ENCODE peak calls at places on chromosomes 13 and 19, in six cellular contexts. T, K, L, M, Z and A are unnamed samples.

GRCh38 chr19:35902870-35903475 is 644 bp downstream of the HCST start:
- DNase-seq in T (no peak), K (no peak), L (no peak), M (no peak), Z (no peak), A (no peak)

GRCh38 chr13:84433024-84433423 is 550.8 kb upstream of the SLITRK1 start:
- DNase-seq in T (no peak), K (no peak), L (no peak), M (no peak), Z (no peak), A (peak)

GRCh38 chr13:51794959-51795358 is 9.0 kb downstream of the DHRS12 start:
- DNase-seq in T (no peak), K (no peak), L (no peak), M (no peak), Z (no peak), A (no peak)

GRCh38 chr13:33153421-33154381 is 131.9 kb downstream of the STARD13 start:
- DNase-seq in T (no peak), K (no peak), L (peak), M (peak), Z (no peak), A (no peak)

GRCh38 chr13:42836930-42837329 is 55.5 kb downstream of the FAM216B start:
- DNase-seq in T (no peak), K (no peak), L (no peak), M (peak), Z (no peak), A (no peak)

GRCh38 chr13:28978574-28978973 is 158.4 kb downstream of the MTUS2 start:
- DNase-seq in T (no peak), K (no peak), L (no peak), M (no peak), Z (no peak), A (no peak)

GRCh38 chr19:41701401-41702075 is 6.9 kb upstream of the CEACAM5 start:
- DNase-seq in T (no peak), K (peak), L (no peak), M (peak), Z (no peak), A (peak)

GRCh38 chr19:35449347-35450043 is 1.4 kb downstream of the FFAR2 start:
- DNase-seq in T (no peak), K (peak), L (no peak), M (no peak), Z (no peak), A (no peak)

GRCh38 chr19:8571006-8571411 is 6.2 kb downstream of the MYO1F start:
- DNase-seq in T (no peak), K (peak), L (no peak), M (peak), Z (no peak), A (peak)

GRCh38 chr19:29831041-29831548 is 19.3 kb downstream of the CCNE1 start:
- DNase-seq in T (no peak), K (no peak), L (no peak), M (no peak), Z (no peak), A (peak)

GRCh38 chr13:23871616-23872220 is 17.5 kb downstream of the MIPEP start:
- DNase-seq in T (no peak), K (no peak), L (no peak), M (no peak), Z (no peak), A (peak)

GRCh38 chr13:107866666-107867623 is 348.4 kb downstream of the LIG4 start:
- DNase-seq in T (no peak), K (no peak), L (no peak), M (no peak), Z (no peak), A (peak)

GRCh38 chr19:23309926-23310325 is 59.7 kb upstream of the ZNF724 start:
- DNase-seq in T (no peak), K (no peak), L (no peak), M (no peak), Z (no peak), A (no peak)

GRCh38 chr13:23817833-23818232 is 71.4 kb downstream of the MIPEP start:
- DNase-seq in T (no peak), K (no peak), L (no peak), M (no peak), Z (no peak), A (no peak)

GRCh38 chr13:24097667-24098066 is 62.9 kb upstream of the SPATA13 start:
- DNase-seq in T (no peak), K (no peak), L (no peak), M (no peak), Z (no peak), A (no peak)

GRCh38 chr13:41306271-41307150 is 4.6 kb upstream of the NAA16 start:
- DNase-seq in T (no peak), K (no peak), L (no peak), M (no peak), Z (no peak), A (no peak)

GRCh38 chr13:93786846-93787245 is 560.2 kb downstream of the GPC6 start:
- DNase-seq in T (no peak), K (no peak), L (no peak), M (no peak), Z (no peak), A (no peak)

GRCh38 chr13:24196593-24197197 is 36.2 kb downstream of the SPATA13 start:
- DNase-seq in T (no peak), K (no peak), L (no peak), M (no peak), Z (no peak), A (no peak)

GRCh38 chr13:78978381-78978998 is 319.5 kb upstream of the OBI1 start:
- DNase-seq in T (peak), K (peak), L (peak), M (peak), Z (no peak), A (peak)

GRCh38 chr13:63107163-63107935 is 1691.7 kb upstream of the PCDH20 start:
- DNase-seq in T (no peak), K (no peak), L (no peak), M (no peak), Z (no peak), A (no peak)

GRCh38 chr13:61192826-61193225 is 222.8 kb downstream of the PCDH20 start:
- DNase-seq in T (no peak), K (no peak), L (no peak), M (peak), Z (no peak), A (no peak)

GRCh38 chr13:93614776-93615175 is 388.2 kb downstream of the GPC6 start:
- DNase-seq in T (no peak), K (no peak), L (no peak), M (no peak), Z (no peak), A (no peak)

GRCh38 chr13:76168661-76169060 is 532.5 kb downstream of the LMO7 start:
- DNase-seq in T (no peak), K (no peak), L (no peak), M (no peak), Z (no peak), A (no peak)

GRCh38 chr19:13982773-13983172 is 23.3 kb downstream of the RFX1 start:
- DNase-seq in T (no peak), K (no peak), L (no peak), M (no peak), Z (no peak), A (no peak)

GRCh38 chr13:106033634-106034033 is 501.8 kb downstream of the EFNB2 start:
- DNase-seq in T (no peak), K (no peak), L (no peak), M (no peak), Z (no peak), A (no peak)

GRCh38 chr13:36031490-36031889 is 99.7 kb downstream of the DCLK1 start:
- DNase-seq in T (no peak), K (no peak), L (no peak), M (no peak), Z (no peak), A (no peak)

GRCh38 chr13:96218475-96218874 is 128.6 kb downstream of the HS6ST3 start:
- DNase-seq in T (no peak), K (no peak), L (no peak), M (no peak), Z (no peak), A (no peak)

GRCh38 chr19:58261968-58262921 is 16.5 kb upstream of the ZNF8 start:
- DNase-seq in T (no peak), K (no peak), L (no peak), M (no peak), Z (no peak), A (no peak)

GRCh38 chr19:40802300-40803169 is 3.5 kb downstream of the EGLN2 start:
- DNase-seq in T (no peak), K (peak), L (peak), M (peak), Z (no peak), A (no peak)

GRCh38 chr19:41424335-41425173 is 2.6 kb downstream of the B3GNT8 start:
- DNase-seq in T (no peak), K (no peak), L (no peak), M (no peak), Z (no peak), A (no peak)

GRCh38 chr19:33047422-33047821 is 17.3 kb downstream of the RHPN2 start:
- DNase-seq in T (no peak), K (peak), L (no peak), M (peak), Z (no peak), A (no peak)

GRCh38 chr13:112952759-112953541 is 16.1 kb upstream of the MCF2L start:
- DNase-seq in T (no peak), K (peak), L (no peak), M (no peak), Z (no peak), A (no peak)

GRCh38 chr13:73835138-73835721 is 299.0 kb downstream of the KLF12 start:
- DNase-seq in T (no peak), K (no peak), L (no peak), M (no peak), Z (no peak), A (peak)

GRCh38 chr19:46052896-46053295 is 12.1 kb upstream of the IGFL4 start:
- DNase-seq in T (no peak), K (no peak), L (no peak), M (no peak), Z (no peak), A (no peak)
- TF ChIP-seq POLR2A in T (no peak), K (no peak), L (no peak), M (no peak), Z (no peak), A (no peak)

DNA sequence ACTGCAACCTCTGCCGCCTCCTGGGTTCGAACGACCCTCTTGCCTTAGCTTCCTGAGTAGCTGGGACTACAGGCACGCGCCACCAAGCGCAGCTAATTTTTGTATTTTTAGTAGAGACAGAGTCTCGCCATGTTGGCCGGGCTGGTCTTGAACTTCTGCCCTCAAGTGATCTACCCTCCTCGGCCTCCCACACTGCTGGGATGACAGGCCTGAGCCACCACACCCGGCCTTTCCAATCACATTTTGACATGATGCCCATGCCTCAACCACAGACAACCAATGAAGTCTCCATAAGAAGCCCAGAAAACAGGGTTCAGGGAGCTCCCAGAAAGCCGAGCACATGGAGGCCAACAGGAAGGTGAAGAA is 11.7 kb downstream of the RAB20 start:
- DNase-seq in T (no peak), K (no peak), L (no peak), M (no peak), Z (no peak), A (no peak)
- TF ChIP-seq POLR2A in T (no peak), K (no peak), L (no peak), M (no peak), Z (no peak), A (no peak)

GRCh38 chr19:5454743-5455142 is 474 bp upstream of the ZNRF4 start:
- DNase-seq in T (no peak), K (no peak), L (no peak), M (no peak), Z (no peak), A (no peak)

GRCh38 chr19:5452594-5453565 is 2.3 kb upstream of the ZNRF4 start:
- DNase-seq in T (no peak), K (no peak), L (no peak), M (no peak), Z (no peak), A (peak)

GRCh38 chr19:5450482-5450881 is 4.7 kb upstream of the ZNRF4 start:
- DNase-seq in T (no peak), K (no peak), L (no peak), M (no peak), Z (no peak), A (no peak)

GRCh38 chr19:5448374-5448773 is 6.8 kb upstream of the ZNRF4 start:
- DNase-seq in T (no peak), K (peak), L (no peak), M (no peak), Z (no peak), A (no peak)

DNA sequence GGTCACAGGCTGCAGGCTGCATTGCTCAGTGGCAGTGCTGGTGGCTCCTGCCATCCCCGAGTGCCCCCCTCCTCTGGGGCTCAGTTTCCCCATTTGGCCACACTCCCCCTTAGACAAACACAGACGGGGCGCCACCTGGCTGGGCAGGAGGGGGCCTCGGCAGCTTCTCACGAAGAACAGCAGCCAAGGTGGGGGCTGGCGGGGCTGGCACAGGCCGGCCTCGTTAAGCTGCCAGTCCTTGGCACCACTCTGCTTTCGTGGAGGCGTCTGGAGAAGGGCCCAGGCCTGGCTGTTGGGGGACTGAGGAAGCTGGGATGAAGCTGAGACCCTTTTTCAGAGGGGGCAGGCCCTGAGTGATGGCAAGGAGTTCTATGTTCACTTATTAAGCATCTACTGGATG is 3.7 kb upstream of the ZNRF4 start:
- DNase-seq in T (no peak), K (no peak), L (no peak), M (no peak), Z (no peak), A (no peak)
- TF ChIP-seq POLR2A in T (no peak), K (no peak), L (no peak), M (no peak), Z (no peak), A (no peak)

DNA sequence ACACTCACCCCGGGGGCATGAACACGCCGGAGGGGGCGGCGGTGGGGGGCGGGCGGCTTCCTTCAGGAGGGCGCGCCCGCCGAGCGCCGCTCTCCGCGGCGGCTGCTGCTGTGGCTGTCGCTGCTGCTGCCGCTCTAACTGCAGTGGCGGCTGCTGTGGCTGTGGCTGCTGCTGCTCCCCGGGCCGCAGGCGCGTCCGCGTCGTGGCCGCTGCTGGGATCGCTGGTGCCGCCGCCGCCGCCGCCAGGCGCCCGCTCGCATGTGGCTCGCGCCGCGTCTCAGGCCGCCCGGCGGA is at the start of gene BBC3:
- DNase-seq in T (no peak), K (no peak), L (no peak), M (no peak), Z (no peak), A (no peak)
- TF ChIP-seq POLR2A in T (peak), K (no peak), L (peak), M (no peak), Z (no peak), A (no peak)

GRCh38 chr19:17406039-17406886 is 833 bp upstream of the BST2 start:
- DNase-seq in T (no peak), K (no peak), L (no peak), M (peak), Z (peak), A (peak)
- TF ChIP-seq POLR2A in T (no peak), K (no peak), L (no peak), M (no peak), Z (no peak), A (no peak)

DNA sequence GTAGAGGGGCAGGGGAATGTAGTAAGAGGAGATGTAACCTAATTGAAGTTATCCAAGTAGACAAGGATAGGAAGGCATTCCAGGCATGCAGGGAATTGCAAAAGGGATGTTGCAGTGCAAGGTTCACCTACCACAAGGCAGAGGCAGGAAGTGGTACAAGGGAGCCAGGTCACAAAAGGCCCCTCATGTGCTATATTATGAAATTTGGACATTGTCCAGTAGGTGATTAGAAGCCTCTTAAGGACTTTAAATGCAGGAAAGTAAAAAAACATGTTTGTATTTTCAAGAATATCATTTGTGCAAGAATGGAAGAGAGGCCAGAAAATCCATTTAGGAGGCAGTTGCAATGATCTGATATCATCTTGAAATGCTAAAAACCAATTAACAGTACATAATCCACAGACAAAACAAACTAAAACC is 111.4 kb downstream of the FRY start:
- DNase-seq in T (no peak), K (no peak), L (no peak), M (no peak), Z (no peak), A (no peak)
- TF ChIP-seq POLR2A in T (no peak), K (no peak), L (no peak), M (no peak), Z (no peak), A (no peak)

DNA sequence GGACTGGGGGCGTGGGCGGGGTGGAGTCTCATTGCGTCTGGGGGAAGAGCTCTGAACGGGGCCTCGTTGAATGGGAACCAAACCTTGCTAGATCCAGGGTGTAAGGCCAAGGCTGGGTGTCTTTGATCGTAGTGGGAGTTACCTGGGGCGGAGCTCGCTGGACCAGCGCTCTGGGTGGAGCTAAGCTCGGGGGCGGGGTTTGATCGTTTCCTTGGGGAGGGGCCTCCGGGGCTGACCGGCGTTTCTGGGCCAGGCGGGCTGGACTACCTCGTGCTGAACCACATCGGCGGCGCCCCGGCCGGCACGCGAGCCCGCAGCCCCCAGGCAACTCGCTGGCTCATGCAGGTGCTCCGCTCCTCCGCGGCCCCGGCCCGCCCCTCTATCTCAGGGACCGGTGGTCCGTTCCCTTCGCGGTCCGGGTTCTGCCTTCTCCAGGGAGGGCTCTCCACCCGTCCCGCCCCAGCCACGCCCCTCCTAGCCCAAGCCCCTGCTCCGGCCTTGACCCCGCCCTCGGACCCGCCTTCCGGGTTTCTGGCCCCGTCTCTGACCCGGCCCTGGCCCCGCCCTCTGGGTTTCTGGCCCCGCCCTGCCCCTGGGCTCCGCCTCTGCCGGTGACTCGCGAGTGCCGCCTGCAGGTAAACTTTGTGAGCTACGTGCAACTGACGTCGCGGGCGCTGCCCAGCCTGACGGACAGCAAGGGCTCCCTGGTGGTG is 3.3 kb upstream of the RPL36 start:
- DNase-seq in T (peak), K (peak), L (peak), M (peak), Z (peak), A (peak)
- TF ChIP-seq POLR2A in T (no peak), K (no peak), L (peak), M (no peak), Z (peak), A (no peak)

GRCh38 chr19:2478756-2479555 is 3.0 kb downstream of the GADD45B start:
- DNase-seq in T (peak), K (peak), L (peak), M (peak), Z (peak), A (peak)
- TF ChIP-seq POLR2A in T (no peak), K (no peak), L (no peak), M (peak), Z (peak), A (peak)

GRCh38 chr19:1244693-1245451 is 3.3 kb downstream of the ATP5F1D start:
- DNase-seq in T (no peak), K (peak), L (peak), M (peak), Z (no peak), A (peak)
- TF ChIP-seq POLR2A in T (no peak), K (no peak), L (no peak), M (peak), Z (no peak), A (no peak)

GRCh38 chr19:50344661-50345318 is 15.6 kb upstream of the KCNC3 start:
- DNase-seq in T (no peak), K (no peak), L (no peak), M (no peak), Z (no peak), A (no peak)
- TF ChIP-seq POLR2A in T (no peak), K (no peak), L (no peak), M (peak), Z (peak), A (no peak)